ENCODE peak calls at places on chromosomes 4 and X, in six cellular contexts. One of them, this sample, is unnamed.

GRCh38 chr4:73764513-73764912 is 24.1 kb downstream of the CXCL8 start:
- DNase-seq in smooth muscle cell of the brain vasculature: no peak
- DNase-seq in NCI-H510A treated with DMSO at 0.1 percent for 48 hours: no peak
- DNase-seq in MCF 10A: no peak
- DNase-seq in Calu3: no peak
- DNase-seq in ovary: no peak
- DNase-seq in this sample: no peak

GRCh38 chrX:7399373-7399772 is 251.4 kb upstream of the PUDP start:
- DNase-seq in ovary: no peak
- DNase-seq in MCF 10A: no peak
- DNase-seq in NCI-H510A treated with DMSO at 0.1 percent for 48 hours: no peak
- DNase-seq in smooth muscle cell of the brain vasculature: no peak
- DNase-seq in Calu3: no peak
- DNase-seq in this sample: no peak

GRCh38 chr4:44629280-44629866 is 22.1 kb downstream of the YIPF7 start:
- DNase-seq in ovary: peak; percentile 21
- DNase-seq in MCF 10A: peak; percentile 72
- DNase-seq in NCI-H510A treated with DMSO at 0.1 percent for 48 hours: peak; percentile 5
- DNase-seq in Calu3: peak; percentile 30
- DNase-seq in smooth muscle cell of the brain vasculature: no peak
- DNase-seq in this sample: no peak

GRCh38 chrX:97968376-97969104 is 1084.8 kb downstream of the RPA4 start:
- DNase-seq in ovary: no peak
- DNase-seq in smooth muscle cell of the brain vasculature: no peak
- DNase-seq in NCI-H510A treated with DMSO at 0.1 percent for 48 hours: no peak
- DNase-seq in MCF 10A: no peak
- DNase-seq in Calu3: no peak
- DNase-seq in this sample: no peak

GRCh38 chrX:111869639-111870034 is 6.3 kb upstream of the TRPC5OS start:
- DNase-seq in smooth muscle cell of the brain vasculature: no peak
- DNase-seq in NCI-H510A treated with DMSO at 0.1 percent for 48 hours: peak; percentile 60
- DNase-seq in MCF 10A: peak; percentile 61
- DNase-seq in Calu3: peak; percentile 56
- DNase-seq in ovary: peak; percentile 18
- DNase-seq in this sample: no peak

GRCh38 chrX:19344661-19345060 is 934 bp downstream of the PDHA1 start:
- DNase-seq in smooth muscle cell of the brain vasculature: no peak
- DNase-seq in MCF 10A: no peak
- DNase-seq in Calu3: no peak
- DNase-seq in ovary: no peak
- DNase-seq in NCI-H510A treated with DMSO at 0.1 percent for 48 hours: no peak
- DNase-seq in this sample: no peak

GRCh38 chr4:152778656-152779512 is 646 bp downstream of the TIGD4 start:
- DNase-seq in MCF 10A: peak; percentile 12
- DNase-seq in ovary: peak; percentile 18
- DNase-seq in smooth muscle cell of the brain vasculature: no peak
- DNase-seq in NCI-H510A treated with DMSO at 0.1 percent for 48 hours: peak; percentile 15
- DNase-seq in Calu3: peak; percentile 2
- DNase-seq in this sample: no peak

GRCh38 chr4:180636696-180637095 is 1606.5 kb upstream of the TENM3 start:
- DNase-seq in smooth muscle cell of the brain vasculature: no peak
- DNase-seq in Calu3: no peak
- DNase-seq in NCI-H510A treated with DMSO at 0.1 percent for 48 hours: no peak
- DNase-seq in ovary: no peak
- DNase-seq in MCF 10A: peak; percentile 30
- DNase-seq in this sample: no peak

GRCh38 chrX:152139589-152139988 is 1.2 kb upstream of the MAGEA10 start:
- DNase-seq in NCI-H510A treated with DMSO at 0.1 percent for 48 hours: no peak
- DNase-seq in ovary: no peak
- DNase-seq in Calu3: no peak
- DNase-seq in smooth muscle cell of the brain vasculature: no peak
- DNase-seq in MCF 10A: no peak
- DNase-seq in this sample: no peak

GRCh38 chr4:8552024-8552423 is 28.2 kb upstream of the GPR78 start:
- DNase-seq in smooth muscle cell of the brain vasculature: no peak
- DNase-seq in ovary: peak; percentile 7
- DNase-seq in MCF 10A: no peak
- DNase-seq in NCI-H510A treated with DMSO at 0.1 percent for 48 hours: no peak
- DNase-seq in Calu3: no peak
- DNase-seq in this sample: no peak

GRCh38 chr4:110073045-110073845 is 125.2 kb downstream of the ELOVL6 start:
- DNase-seq in NCI-H510A treated with DMSO at 0.1 percent for 48 hours: no peak
- DNase-seq in ovary: no peak
- DNase-seq in MCF 10A: no peak
- DNase-seq in smooth muscle cell of the brain vasculature: no peak
- DNase-seq in Calu3: no peak
- DNase-seq in this sample: no peak

GRCh38 chrX:136694491-136695087 is 46.6 kb downstream of the CD40LG start:
- DNase-seq in MCF 10A: peak; percentile 52
- DNase-seq in smooth muscle cell of the brain vasculature: no peak
- DNase-seq in Calu3: peak; percentile 12
- DNase-seq in ovary: no peak
- DNase-seq in NCI-H510A treated with DMSO at 0.1 percent for 48 hours: peak; percentile 22
- DNase-seq in this sample: no peak

GRCh38 chr4:4856071-4857000 is 3.1 kb upstream of the MSX1 start:
- DNase-seq in MCF 10A: no peak
- DNase-seq in ovary: no peak
- DNase-seq in Calu3: peak; percentile 4
- DNase-seq in smooth muscle cell of the brain vasculature: no peak
- DNase-seq in NCI-H510A treated with DMSO at 0.1 percent for 48 hours: no peak
- DNase-seq in this sample: no peak

GRCh38 chr4:170374770-170375169 is 285.0 kb upstream of the AADAT start:
- DNase-seq in MCF 10A: peak; percentile 37
- DNase-seq in smooth muscle cell of the brain vasculature: no peak
- DNase-seq in Calu3: peak; percentile 41
- DNase-seq in NCI-H510A treated with DMSO at 0.1 percent for 48 hours: no peak
- DNase-seq in ovary: no peak
- DNase-seq in this sample: no peak

GRCh38 chrX:65667503-65668355 is at the start of gene MSN:
- DNase-seq in smooth muscle cell of the brain vasculature: no peak
- DNase-seq in MCF 10A: peak; percentile 61
- DNase-seq in Calu3: peak; percentile 78
- DNase-seq in ovary: peak; percentile 74
- DNase-seq in NCI-H510A treated with DMSO at 0.1 percent for 48 hours: peak; percentile 27
- DNase-seq in this sample: peak; percentile 64

GRCh38 chrX:133674726-133675470 is 259.6 kb upstream of the GPC4 start:
- DNase-seq in Calu3: peak; percentile 74
- DNase-seq in NCI-H510A treated with DMSO at 0.1 percent for 48 hours: peak; percentile 13
- DNase-seq in ovary: no peak
- DNase-seq in MCF 10A: no peak
- DNase-seq in smooth muscle cell of the brain vasculature: no peak
- DNase-seq in this sample: no peak

GRCh38 chr4:126136922-126137781 is 822.4 kb downstream of the FAT4 start:
- DNase-seq in NCI-H510A treated with DMSO at 0.1 percent for 48 hours: no peak
- DNase-seq in MCF 10A: no peak
- DNase-seq in smooth muscle cell of the brain vasculature: no peak
- DNase-seq in Calu3: no peak
- DNase-seq in ovary: no peak
- DNase-seq in this sample: no peak

GRCh38 chrX:45505214-45505613 is 304.5 kb upstream of the DIPK2B start:
- DNase-seq in MCF 10A: peak; percentile 51
- DNase-seq in smooth muscle cell of the brain vasculature: peak; percentile 61
- DNase-seq in NCI-H510A treated with DMSO at 0.1 percent for 48 hours: no peak
- DNase-seq in Calu3: no peak
- DNase-seq in ovary: no peak
- DNase-seq in this sample: no peak

GRCh38 chr4:59994118-59994517 is 1206.0 kb upstream of the ADGRL3 start:
- DNase-seq in smooth muscle cell of the brain vasculature: no peak
- DNase-seq in NCI-H510A treated with DMSO at 0.1 percent for 48 hours: no peak
- DNase-seq in MCF 10A: no peak
- DNase-seq in Calu3: no peak
- DNase-seq in ovary: no peak
- DNase-seq in this sample: no peak

GRCh38 chr4:79467246-79467932 is 59.4 kb upstream of the GK2 start:
- DNase-seq in MCF 10A: peak; percentile 14
- DNase-seq in ovary: no peak
- DNase-seq in Calu3: no peak
- DNase-seq in smooth muscle cell of the brain vasculature: no peak
- DNase-seq in NCI-H510A treated with DMSO at 0.1 percent for 48 hours: no peak
- DNase-seq in this sample: no peak

GRCh38 chr4:106409901-106410889 is 41.6 kb upstream of the GIMD1 start:
- DNase-seq in Calu3: no peak
- DNase-seq in ovary: no peak
- DNase-seq in smooth muscle cell of the brain vasculature: no peak
- DNase-seq in MCF 10A: no peak
- DNase-seq in NCI-H510A treated with DMSO at 0.1 percent for 48 hours: no peak
- DNase-seq in this sample: no peak

GRCh38 chr4:38390962-38391361 is 273.0 kb upstream of the KLF3 start:
- DNase-seq in smooth muscle cell of the brain vasculature: no peak
- DNase-seq in ovary: no peak
- DNase-seq in NCI-H510A treated with DMSO at 0.1 percent for 48 hours: no peak
- DNase-seq in MCF 10A: no peak
- DNase-seq in Calu3: no peak
- DNase-seq in this sample: no peak

GRCh38 chr4:139768913-139769312 is 103.3 kb downstream of the MGST2 start:
- DNase-seq in smooth muscle cell of the brain vasculature: no peak
- DNase-seq in Calu3: no peak
- DNase-seq in ovary: no peak
- DNase-seq in MCF 10A: peak; percentile 29
- DNase-seq in NCI-H510A treated with DMSO at 0.1 percent for 48 hours: no peak
- DNase-seq in this sample: no peak

GRCh38 chr4:28557755-28558154 is 1697.1 kb downstream of the STIM2 start:
- DNase-seq in ovary: no peak
- DNase-seq in NCI-H510A treated with DMSO at 0.1 percent for 48 hours: no peak
- DNase-seq in Calu3: no peak
- DNase-seq in smooth muscle cell of the brain vasculature: no peak
- DNase-seq in MCF 10A: no peak
- DNase-seq in this sample: no peak

GRCh38 chr4:25031077-25031606 is 396 bp upstream of the LGI2 start:
- DNase-seq in ovary: peak; percentile 31
- DNase-seq in smooth muscle cell of the brain vasculature: no peak
- DNase-seq in MCF 10A: no peak
- DNase-seq in NCI-H510A treated with DMSO at 0.1 percent for 48 hours: peak; percentile 7
- DNase-seq in Calu3: peak; percentile 1
- DNase-seq in this sample: no peak

GRCh38 chrX:19912-20571 is 261.1 kb upstream of the PLCXD1 start:
- DNase-seq in Calu3: peak; percentile 12
- DNase-seq in MCF 10A: no peak
- DNase-seq in ovary: no peak
- DNase-seq in NCI-H510A treated with DMSO at 0.1 percent for 48 hours: no peak
- DNase-seq in smooth muscle cell of the brain vasculature: no peak
- DNase-seq in this sample: no peak

GRCh38 chrX:48035891-48036290 is 29.1 kb downstream of the SPACA5 start:
- DNase-seq in MCF 10A: no peak
- DNase-seq in Calu3: no peak
- DNase-seq in smooth muscle cell of the brain vasculature: no peak
- DNase-seq in NCI-H510A treated with DMSO at 0.1 percent for 48 hours: no peak
- DNase-seq in ovary: no peak
- DNase-seq in this sample: no peak

GRCh38 chrX:111519215-111519614 is 7.8 kb downstream of the SERTM2 start:
- DNase-seq in smooth muscle cell of the brain vasculature: no peak
- DNase-seq in NCI-H510A treated with DMSO at 0.1 percent for 48 hours: no peak
- DNase-seq in ovary: no peak
- DNase-seq in MCF 10A: no peak
- DNase-seq in Calu3: no peak
- DNase-seq in this sample: no peak

GRCh38 chr4:4610672-4611071 is 68.8 kb upstream of the STX18 start:
- DNase-seq in ovary: no peak
- DNase-seq in smooth muscle cell of the brain vasculature: no peak
- DNase-seq in MCF 10A: no peak
- DNase-seq in NCI-H510A treated with DMSO at 0.1 percent for 48 hours: no peak
- DNase-seq in Calu3: no peak
- DNase-seq in this sample: no peak

GRCh38 chrX:48617542-48618340 is 20.4 kb downstream of the WDR13 start:
- DNase-seq in NCI-H510A treated with DMSO at 0.1 percent for 48 hours: no peak
- DNase-seq in smooth muscle cell of the brain vasculature: peak; percentile 18
- DNase-seq in ovary: no peak
- DNase-seq in MCF 10A: peak; percentile 50
- DNase-seq in Calu3: no peak
- DNase-seq in this sample: no peak

GRCh38 chr4:37066149-37066548 is 178.4 kb upstream of the NWD2 start:
- DNase-seq in smooth muscle cell of the brain vasculature: no peak
- DNase-seq in Calu3: peak; percentile 1
- DNase-seq in ovary: no peak
- DNase-seq in NCI-H510A treated with DMSO at 0.1 percent for 48 hours: no peak
- DNase-seq in MCF 10A: peak; percentile 76
- DNase-seq in this sample: no peak

GRCh38 chr4:98148856-98149255 is 5.6 kb upstream of the STPG2 start:
- DNase-seq in ovary: no peak
- DNase-seq in Calu3: no peak
- DNase-seq in MCF 10A: peak; percentile 14
- DNase-seq in smooth muscle cell of the brain vasculature: no peak
- DNase-seq in NCI-H510A treated with DMSO at 0.1 percent for 48 hours: peak; percentile 50
- DNase-seq in this sample: no peak

GRCh38 chrX:16445166-16445752 is 204.7 kb upstream of the S100G start:
- DNase-seq in ovary: no peak
- DNase-seq in NCI-H510A treated with DMSO at 0.1 percent for 48 hours: peak; percentile 9
- DNase-seq in smooth muscle cell of the brain vasculature: no peak
- DNase-seq in MCF 10A: peak; percentile 70
- DNase-seq in Calu3: peak; percentile 32
- DNase-seq in this sample: peak; percentile 15

GRCh38 chr4:142091085-142091513 is 454.7 kb downstream of the IL15 start:
- DNase-seq in smooth muscle cell of the brain vasculature: no peak
- DNase-seq in ovary: peak; percentile 44
- DNase-seq in MCF 10A: peak; percentile 98
- DNase-seq in NCI-H510A treated with DMSO at 0.1 percent for 48 hours: no peak
- DNase-seq in Calu3: no peak
- DNase-seq in this sample: no peak

GRCh38 chr4:1571165-1571908 is 112.8 kb downstream of the FAM53A start:
- DNase-seq in NCI-H510A treated with DMSO at 0.1 percent for 48 hours: no peak
- DNase-seq in Calu3: no peak
- DNase-seq in MCF 10A: no peak
- DNase-seq in ovary: no peak
- DNase-seq in smooth muscle cell of the brain vasculature: no peak
- DNase-seq in this sample: no peak

GRCh38 chr4:58093352-58093751 is 983.2 kb upstream of the IGFBP7 start:
- DNase-seq in ovary: no peak
- DNase-seq in NCI-H510A treated with DMSO at 0.1 percent for 48 hours: no peak
- DNase-seq in Calu3: no peak
- DNase-seq in smooth muscle cell of the brain vasculature: no peak
- DNase-seq in MCF 10A: no peak
- DNase-seq in this sample: no peak

This sample was measured in effector memory CD4-positive, alpha-beta T cell.